ENCODE peak calls at places on chromosome 13, in four cellular contexts. B, E, Z and C are unnamed samples. For H3K36me3, the result is how much of the 10 kb centered on the place peaks cover.

GRCh38 chr13:31793246-31793645 is 53.9 kb downstream of the RXFP2 start:
- DNase-seq in Z (no peak), B (no peak), E (no peak), C (no peak)

GRCh38 chr13:26872444-26873173 is 112.0 kb upstream of the GPR12 start:
- DNase-seq in E (no peak), Z (peak), B (peak), C (peak)

GRCh38 chr13:79455331-79455730 is 25.6 kb upstream of the NDFIP2 start:
- DNase-seq in B (no peak), E (no peak), Z (peak), C (peak)

GRCh38 chr13:45718992-45719391 is 16.9 kb downstream of the CBY2 start:
- DNase-seq in B (no peak), Z (peak), E (no peak), C (peak)

GRCh38 chr13:114263590-114263989 is 17.8 kb upstream of the UPF3A start:
- DNase-seq in Z (no peak), E (peak), B (no peak), C (no peak)

GRCh38 chr13:106350208-106350607 is 185.3 kb downstream of the EFNB2 start:
- DNase-seq in E (no peak), B (no peak), Z (no peak), C (peak)

GRCh38 chr13:32243695-32244094 is 71.5 kb downstream of the ZAR1L start:
- DNase-seq in E (no peak), B (no peak), Z (no peak), C (no peak)

GRCh38 chr13:79309690-79310089 is 96.4 kb downstream of the RBM26 start:
- DNase-seq in B (no peak), E (no peak), Z (no peak), C (no peak)

GRCh38 chr13:37492741-37493514 is 105.6 kb downstream of the POSTN start:
- DNase-seq in Z (peak), B (no peak), E (no peak), C (no peak)

GRCh38 chr13:30880756-30881155 is 25.3 kb upstream of the MEDAG start:
- DNase-seq in B (no peak), Z (peak), E (no peak), C (no peak)

GRCh38 chr13:30908416-30908980 is 2.4 kb downstream of the MEDAG start:
- DNase-seq in E (no peak), B (no peak), Z (peak), C (no peak)

GRCh38 chr13:109751477-109751876 is 34.9 kb downstream of the IRS2 start:
- DNase-seq in B (no peak), E (no peak), Z (no peak), C (no peak)

GRCh38 chr13:100608906-100609305 is 20.3 kb upstream of the GGACT start:
- DNase-seq in E (no peak), B (no peak), Z (no peak), C (no peak)

GRCh38 chr13:36841411-36841810 is 22.4 kb downstream of the RFXAP start:
- DNase-seq in Z (peak), B (no peak), E (no peak), C (no peak)

GRCh38 chr13:32476021-32476731 is 48.2 kb upstream of the N4BP2L1 start:
- DNase-seq in E (no peak), Z (no peak), B (no peak), C (no peak)

GRCh38 chr13:59112375-59112774 is 1051.4 kb downstream of the DIAPH3 start:
- DNase-seq in B (no peak), Z (peak), E (no peak), C (peak)

GRCh38 chr13:31172535-31172934 is 10.8 kb upstream of the HSPH1 start:
- DNase-seq in B (no peak), Z (peak), E (no peak), C (peak)

GRCh38 chr13:110099922-110100321 is 207.0 kb downstream of the COL4A1 start:
- DNase-seq in Z (no peak), E (no peak), B (no peak), C (no peak)

GRCh38 chr13:66864627-66865026 is 365.5 kb downstream of the PCDH9 start:
- DNase-seq in E (no peak), Z (no peak), B (no peak), C (no peak)

GRCh38 chr13:30898721-30899188 is 7.3 kb upstream of the MEDAG start:
- DNase-seq in B (no peak), E (no peak), Z (peak), C (peak)

GRCh38 chr13:79225487-79226232 is 180.4 kb downstream of the RBM26 start:
- DNase-seq in B (no peak), E (no peak), Z (no peak), C (peak)

GRCh38 chr13:35854286-35854685 is 276.9 kb downstream of the DCLK1 start:
- DNase-seq in Z (no peak), E (no peak), B (no peak), C (no peak)

GRCh38 chr13:113176292-113176691 is 17.8 kb downstream of the PROZ start:
- DNase-seq in E (peak), B (no peak), Z (no peak), C (no peak)

GRCh38 chr13:113178896-113179167 is 20.4 kb downstream of the PROZ start:
- DNase-seq in B (no peak), Z (no peak), E (no peak), C (no peak)

GRCh38 chr13:113179374-113180230 is 21.2 kb downstream of the PROZ start:
- DNase-seq in B (no peak), Z (no peak), E (no peak), C (peak)

GRCh38 chr13:113178070-113178895 is 19.8 kb downstream of the PROZ start:
- DNase-seq in B (no peak), E (no peak), Z (peak), C (peak)

GRCh38 chr13:113176822-113177221 is 18.4 kb downstream of the PROZ start:
- DNase-seq in Z (no peak), E (no peak), B (no peak), C (no peak)
- H3K36me3 ChIP-seq in Z (under half), E (under half), B (under half), C (under half)

GRCh38 chr13:34733720-34734119 is 208.3 kb upstream of the NBEA start:
- DNase-seq in E (no peak), Z (peak), B (no peak), C (peak)

GRCh38 chr13:34731486-34731885 is 210.6 kb upstream of the NBEA start:
- DNase-seq in B (no peak), E (no peak), Z (peak), C (no peak)

GRCh38 chr13:34734932-34735331 is 207.1 kb upstream of the NBEA start:
- DNase-seq in E (no peak), Z (no peak), B (no peak), C (no peak)

GRCh38 chr13:34730966-34731365 is 211.1 kb upstream of the NBEA start:
- DNase-seq in E (no peak), B (no peak), Z (no peak), C (peak)
- H3K36me3 ChIP-seq in E (under half), B (under half), Z (under half), C (under half)

DNA sequence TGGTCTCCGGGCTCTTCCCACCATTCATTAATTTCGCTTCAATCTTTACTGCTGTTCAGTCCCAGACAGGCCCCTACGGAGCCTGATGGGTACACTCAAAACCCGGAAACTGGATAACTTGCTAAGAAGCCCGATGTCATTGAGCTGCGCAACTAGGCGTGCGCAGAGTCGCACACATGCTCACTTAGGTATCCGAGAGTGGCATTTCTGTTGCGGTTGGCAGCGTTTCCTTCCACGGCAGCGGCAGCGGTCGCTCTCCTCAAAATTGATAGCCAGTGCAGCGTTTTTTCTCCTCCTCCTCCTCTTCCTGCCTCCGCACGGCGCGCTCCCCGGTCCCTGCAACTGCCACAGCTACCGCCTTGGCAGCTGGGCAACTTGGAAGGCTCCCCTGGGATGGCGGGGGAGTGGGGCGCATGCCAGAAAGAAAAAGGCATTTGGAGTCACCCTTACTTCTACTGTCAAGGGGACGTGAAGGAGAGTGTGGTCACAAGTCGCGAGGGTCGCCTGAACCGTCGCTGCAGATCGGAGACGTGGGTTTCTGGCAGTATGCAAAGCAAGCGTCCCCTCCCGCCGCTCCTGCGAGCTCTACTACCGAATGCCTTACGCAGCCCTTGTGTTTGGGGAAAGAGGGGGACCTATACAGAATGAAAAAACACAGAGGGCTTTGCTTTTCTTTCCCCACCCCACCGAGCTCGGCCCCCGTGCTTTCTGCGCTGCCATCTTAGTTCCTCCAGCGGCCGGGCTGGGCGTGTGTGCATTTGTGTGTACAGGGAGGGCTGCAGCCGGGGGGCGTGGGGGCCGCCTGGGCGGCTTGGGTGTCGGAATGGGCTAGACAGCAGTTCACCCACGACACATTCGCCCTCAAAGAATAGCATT is 2.5 kb upstream of the MYCBP2 start:
- DNase-seq in B (peak), Z (peak), E (peak), C (peak)
- H3K36me3 ChIP-seq in B (under half), Z (under half), E (under half), C (under half)

GRCh38 chr13:20824762-20825161 is 51.0 kb upstream of the EEF1AKMT1 start:
- DNase-seq in B (no peak), Z (no peak), E (no peak), C (no peak)

GRCh38 chr13:20825476-20825875 is 51.7 kb upstream of the EEF1AKMT1 start:
- DNase-seq in Z (peak), E (no peak), B (no peak), C (no peak)

GRCh38 chr13:20823071-20823470 is 49.3 kb upstream of the EEF1AKMT1 start:
- DNase-seq in E (no peak), Z (no peak), B (no peak), C (no peak)

GRCh38 chr13:20819715-20820114 is 46.0 kb upstream of the EEF1AKMT1 start:
- DNase-seq in Z (no peak), B (no peak), E (no peak), C (no peak)

GRCh38 chr13:20822406-20822805 is 48.6 kb upstream of the EEF1AKMT1 start:
- DNase-seq in Z (no peak), B (no peak), E (no peak), C (no peak)
- H3K36me3 ChIP-seq in Z (under half), B (under half), E (under half), C (under half)

DNA sequence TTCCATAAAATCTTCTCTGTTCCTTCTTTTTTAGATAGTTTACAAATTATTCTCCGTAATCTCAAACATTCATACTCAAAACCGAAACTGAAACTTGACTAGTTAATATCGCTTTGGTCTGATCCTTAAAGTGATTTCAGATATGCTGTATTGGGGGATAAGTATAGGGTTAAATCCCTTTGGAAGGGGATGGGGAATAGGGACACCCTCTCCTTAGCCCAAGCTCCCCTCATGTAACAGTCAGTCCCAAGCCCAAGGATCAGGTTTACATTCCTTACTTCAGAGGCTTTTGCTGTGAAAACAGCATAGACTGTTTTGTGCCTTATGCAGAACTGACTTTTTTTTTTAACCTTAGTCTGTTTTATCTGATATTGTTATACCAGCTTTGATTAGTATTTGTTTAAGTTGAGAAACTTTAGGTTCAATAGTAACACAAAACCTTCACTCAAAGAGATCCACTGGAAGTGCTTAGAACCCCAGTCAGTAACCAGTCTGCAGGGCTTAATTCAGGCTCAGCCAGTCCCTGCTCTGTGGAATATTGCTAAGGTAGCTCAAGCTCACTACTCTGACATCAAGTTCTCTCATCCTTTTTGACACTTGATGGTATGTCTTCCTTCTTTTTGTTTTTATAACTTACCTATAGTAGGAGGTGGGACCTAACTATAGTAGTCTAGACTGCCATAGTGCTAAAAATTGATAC is 10.5 kb downstream of the CDADC1 start:
- DNase-seq in E (no peak), B (no peak), Z (no peak), C (no peak)
- H3K36me3 ChIP-seq in E (under half), B (under half), Z (under half), C (under half)

GRCh38 chr13:29538625-29538976 is 56.9 kb downstream of the SLC7A1 start:
- DNase-seq in E (no peak), B (no peak), Z (no peak), C (no peak)

GRCh38 chr13:29537736-29538624 is 57.5 kb downstream of the SLC7A1 start:
- DNase-seq in B (no peak), E (no peak), Z (no peak), C (no peak)

GRCh38 chr13:29532821-29533220 is 62.7 kb downstream of the SLC7A1 start:
- DNase-seq in Z (no peak), E (no peak), B (no peak), C (no peak)

GRCh38 chr13:29536853-29537252 is 58.6 kb downstream of the SLC7A1 start:
- DNase-seq in Z (no peak), E (no peak), B (no peak), C (no peak)

DNA sequence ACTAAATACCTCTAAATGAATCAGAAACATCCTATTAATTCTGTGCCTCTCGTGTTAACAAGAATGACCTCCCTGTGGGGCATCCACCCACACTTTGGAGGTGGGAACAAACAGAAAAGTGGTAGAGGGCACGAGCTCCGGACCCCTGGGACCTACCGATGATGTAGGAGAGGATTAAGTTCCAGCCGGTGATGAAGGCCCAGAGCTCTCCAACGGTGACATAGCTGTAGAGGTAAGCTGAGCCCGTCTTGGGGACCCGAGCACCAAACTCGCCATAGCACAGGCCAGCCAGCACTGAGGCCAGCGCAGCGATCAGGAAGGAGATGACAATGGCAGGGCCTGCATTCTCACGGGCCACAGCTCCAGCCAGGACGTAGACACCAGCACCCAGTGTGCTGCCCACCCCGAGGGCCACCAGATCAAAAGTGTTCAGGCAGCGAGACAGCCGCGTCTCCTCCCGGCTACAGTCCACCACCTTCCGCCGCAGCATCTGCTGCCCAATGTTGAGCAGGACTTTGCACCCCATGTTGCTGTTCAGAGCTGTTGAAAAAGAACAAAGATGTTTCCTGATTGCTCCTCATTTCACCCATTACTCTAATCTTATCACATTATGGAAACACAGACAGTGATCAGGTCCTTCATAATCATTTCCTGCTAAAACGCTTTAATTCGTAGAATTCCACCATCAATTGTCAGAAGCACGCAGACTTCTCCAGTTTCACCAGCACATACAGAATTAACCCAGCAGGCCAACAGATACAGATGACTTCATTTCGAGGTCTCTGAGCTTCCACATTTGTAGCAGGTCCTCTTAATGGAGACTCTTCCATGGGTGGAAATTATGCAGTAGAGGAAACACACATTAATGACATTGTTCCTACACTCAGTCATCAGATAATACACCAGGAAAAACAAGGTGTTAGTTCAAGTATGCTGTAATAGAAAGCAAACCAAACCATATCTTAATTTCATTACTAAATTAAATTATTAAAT is 59.5 kb downstream of the SLC7A1 start:
- DNase-seq in E (no peak), Z (no peak), B (no peak), C (no peak)
- H3K36me3 ChIP-seq in E (under half), Z (under half), B (under half), C (under half)

GRCh38 chr13:51249767-51250741 is 27.9 kb downstream of the FAM124A start:
- DNase-seq in Z (no peak), B (peak), E (no peak), C (no peak)

GRCh38 chr13:51249254-51249653 is 27.1 kb downstream of the FAM124A start:
- DNase-seq in E (no peak), B (no peak), Z (no peak), C (no peak)

GRCh38 chr13:51255556-51255955 is 33.4 kb downstream of the FAM124A start:
- DNase-seq in B (no peak), Z (no peak), E (no peak), C (no peak)

GRCh38 chr13:51252954-51253531 is 30.8 kb downstream of the FAM124A start:
- DNase-seq in E (no peak), B (no peak), Z (no peak), C (no peak)

GRCh38 chr13:51251480-51251879 is 29.3 kb downstream of the FAM124A start:
- DNase-seq in Z (no peak), B (no peak), E (no peak), C (no peak)
- H3K36me3 ChIP-seq in Z (under half), B (under half), E (under half), C (under half)

DNA sequence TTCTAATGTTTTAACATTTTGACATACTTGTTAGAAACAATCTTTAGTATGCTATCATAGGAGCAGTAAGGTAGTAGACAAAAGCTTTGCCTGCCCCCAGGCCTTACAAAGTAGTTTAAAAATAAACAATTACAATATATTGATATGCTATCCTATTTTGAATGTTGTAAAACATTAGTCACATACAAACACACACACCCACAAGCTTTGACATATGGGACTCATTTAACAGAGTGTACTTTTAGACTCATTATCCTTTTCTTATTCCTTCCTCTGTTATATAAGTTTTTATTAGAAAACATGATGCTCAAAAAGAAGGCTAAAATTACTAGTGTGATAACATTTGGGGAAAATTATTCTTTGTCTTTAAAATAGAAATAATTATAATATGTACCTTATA is 33.5 kb downstream of the UCHL3 start:
- DNase-seq in E (no peak), Z (no peak), B (no peak), C (no peak)
- H3K36me3 ChIP-seq in E (under half), Z (under half), B (under half), C (under half)

DNA sequence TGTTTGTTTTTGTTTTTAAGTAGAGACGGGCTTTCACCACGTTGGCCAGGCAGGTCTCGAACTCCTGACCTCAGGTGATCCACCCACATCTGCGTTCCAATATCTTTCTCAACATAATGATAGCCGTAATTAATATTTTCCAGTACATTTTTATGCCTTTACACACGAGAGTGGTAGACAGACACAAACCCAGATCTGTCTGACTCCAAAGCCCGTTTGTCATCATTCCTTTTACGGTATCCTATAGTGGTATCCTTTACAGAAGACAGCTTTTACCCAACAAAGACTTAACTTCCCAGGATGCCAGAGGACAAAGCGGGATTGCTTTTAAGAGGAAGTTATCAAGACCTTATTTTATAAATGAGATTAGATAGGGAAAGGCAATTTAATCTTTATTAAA is 59.8 kb downstream of the IPO5 start:
- DNase-seq in Z (no peak), E (no peak), B (no peak), C (no peak)
- H3K36me3 ChIP-seq in Z (half or more), E (half or more), B (under half), C (under half)

GRCh38 chr13:40559915-40560314 is 106.5 kb downstream of the FOXO1 start:
- DNase-seq in Z (no peak), B (no peak), E (no peak), C (no peak)
- H3K36me3 ChIP-seq in Z (under half), B (under half), E (under half), C (under half)